ENCODE peak calls at places on chromosomes 16 and 17, in seven cellular contexts. N, Y, W, T, V, C and F are unnamed samples.

GRCh38 chr16:17235147-17235817 is 235.5 kb downstream of the XYLT1 start:
- DNase-seq in W (no peak), C (no peak), N (no peak), Y (no peak), V (no peak), T (no peak), F (no peak)

GRCh38 chr16:6335072-6335471 is 997.6 kb upstream of the RBFOX1 start:
- DNase-seq in C (no peak), T (no peak), N (no peak), W (peak; percentile 58), Y (no peak), V (peak; percentile 4), F (no peak)

GRCh38 chr17:77609553-77610517 is 348.7 kb upstream of the TNRC6C start:
- DNase-seq in C (peak; percentile 49), Y (peak; percentile 87), V (no peak), W (no peak), T (no peak), N (no peak), F (peak; percentile 20)

GRCh38 chr17:78058001-78058400 is 70.6 kb downstream of the TMC6 start:
- DNase-seq in V (no peak), W (no peak), Y (no peak), N (no peak), C (no peak), T (no peak), F (no peak)

GRCh38 chr17:60554377-60554788 is 28.3 kb upstream of the APPBP2 start:
- DNase-seq in Y (no peak), V (no peak), N (no peak), W (peak; percentile 56), T (no peak), C (no peak), F (no peak)

GRCh38 chr17:37494971-37495370 is 5.3 kb downstream of the DUSP14 start:
- DNase-seq in N (no peak), T (no peak), Y (no peak), C (no peak), V (no peak), W (no peak), F (no peak)

GRCh38 chr16:68396481-68396880 is 51.8 kb downstream of the SMPD3 start:
- DNase-seq in C (no peak), V (peak; percentile 32), Y (no peak), T (peak; percentile 44), W (peak; percentile 53), N (no peak), F (peak; percentile 69)

GRCh38 chr17:7814969-7815368 is 19.0 kb upstream of the KDM6B start:
- DNase-seq in W (no peak), Y (no peak), C (no peak), T (no peak), V (no peak), N (no peak), F (no peak)

GRCh38 chr16:52114414-52114813 is 432.5 kb downstream of the TOX3 start:
- DNase-seq in C (no peak), Y (no peak), T (no peak), N (no peak), W (no peak), V (no peak), F (no peak)

GRCh38 chr16:83530293-83530692 is 277.5 kb upstream of the HSBP1 start:
- DNase-seq in V (no peak), Y (no peak), T (no peak), W (no peak), C (no peak), N (no peak), F (no peak)

GRCh38 chr17:6177941-6178694 is 107.9 kb downstream of the WSCD1 start:
- DNase-seq in T (no peak), W (no peak), Y (peak; percentile 68), V (no peak), C (no peak), N (no peak), F (no peak)

GRCh38 chr16:71421911-71422310 is 19.9 kb downstream of the TLE7 start:
- DNase-seq in W (no peak), V (peak; percentile 51), N (no peak), Y (no peak), C (no peak), T (peak; percentile 26), F (peak; percentile 27)

GRCh38 chr16:48101069-48101674 is 54.6 kb downstream of the ABCC12 start:
- DNase-seq in T (no peak), W (no peak), N (no peak), V (no peak), C (no peak), Y (no peak), F (no peak)

GRCh38 chr16:67549240-67549639 is 13.1 kb upstream of the CTCF start:
- DNase-seq in Y (no peak), N (no peak), W (no peak), V (no peak), T (no peak), C (no peak), F (no peak)

GRCh38 chr16:66223176-66223780 is 143.2 kb upstream of the CDH5 start:
- DNase-seq in C (no peak), Y (peak; percentile 64), V (no peak), W (no peak), T (no peak), N (peak; percentile 42), F (no peak)

GRCh38 chr17:30391534-30391933 is 12.8 kb downstream of the CPD start:
- DNase-seq in C (no peak), T (no peak), Y (no peak), N (no peak), W (no peak), V (no peak), F (no peak)

GRCh38 chr17:49393491-49394255 is 21.0 kb downstream of the PHB1 start:
- DNase-seq in V (no peak), C (no peak), Y (no peak), N (no peak), T (no peak), W (no peak), F (no peak)

GRCh38 chr17:52143536-52143935 is 15.0 kb downstream of the CA10 start:
- DNase-seq in Y (no peak), W (no peak), N (no peak), T (no peak), C (no peak), V (no peak), F (no peak)

GRCh38 chr16:79997257-79997656 is 396.7 kb upstream of the MAF start:
- DNase-seq in T (no peak), W (peak; percentile 43), V (no peak), Y (no peak), N (no peak), C (no peak), F (no peak)

GRCh38 chr16:81005644-81006471 is 827 bp downstream of the CMC2 start:
- DNase-seq in C (no peak), V (no peak), Y (peak; percentile 95), T (peak; percentile 21), N (no peak), W (peak; percentile 75), F (peak; percentile 85)

DNA sequence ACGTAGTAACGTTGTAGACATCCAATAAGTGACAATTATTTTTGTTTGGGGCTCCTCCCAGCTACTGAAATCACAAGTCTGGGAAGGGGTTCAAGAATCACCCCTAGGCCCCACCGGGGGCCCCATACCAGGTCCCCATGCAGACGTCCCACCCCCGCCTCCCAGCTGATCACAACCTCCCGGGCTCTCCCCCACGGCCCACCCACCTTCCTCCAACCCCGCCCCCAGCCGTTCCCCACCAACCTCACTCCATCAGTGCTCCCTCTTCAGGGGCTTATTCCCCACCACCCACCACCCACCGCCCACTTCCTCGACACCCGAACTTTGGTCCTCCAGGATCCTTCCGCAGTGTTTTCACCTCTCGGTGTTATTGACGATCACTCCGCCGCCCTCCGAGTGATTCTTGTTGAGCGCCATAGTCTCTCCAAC is 240 bp downstream of the WBP2 start:
- DNase-seq in T (no peak), Y (no peak), C (no peak), V (peak; percentile 58), N (peak; percentile 56), W (no peak), F (no peak)
- TF ChIP-seq POLR2A in T (no peak), Y (peak; percentile 85), C (no peak), V (peak; percentile 39), N (no peak), W (no peak), F (no peak)

GRCh38 chr16:74094962-74095361 is 201.7 kb upstream of the PSMD7 start:
- DNase-seq in N (no peak), Y (no peak), C (no peak), T (no peak), V (no peak), W (no peak), F (no peak)

GRCh38 chr16:74092336-74092735 is 204.3 kb upstream of the PSMD7 start:
- DNase-seq in T (no peak), V (no peak), N (no peak), C (no peak), W (no peak), Y (no peak), F (no peak)

GRCh38 chr16:74099530-74099929 is 197.1 kb upstream of the PSMD7 start:
- DNase-seq in T (no peak), V (no peak), C (no peak), N (no peak), W (no peak), Y (no peak), F (no peak)

DNA sequence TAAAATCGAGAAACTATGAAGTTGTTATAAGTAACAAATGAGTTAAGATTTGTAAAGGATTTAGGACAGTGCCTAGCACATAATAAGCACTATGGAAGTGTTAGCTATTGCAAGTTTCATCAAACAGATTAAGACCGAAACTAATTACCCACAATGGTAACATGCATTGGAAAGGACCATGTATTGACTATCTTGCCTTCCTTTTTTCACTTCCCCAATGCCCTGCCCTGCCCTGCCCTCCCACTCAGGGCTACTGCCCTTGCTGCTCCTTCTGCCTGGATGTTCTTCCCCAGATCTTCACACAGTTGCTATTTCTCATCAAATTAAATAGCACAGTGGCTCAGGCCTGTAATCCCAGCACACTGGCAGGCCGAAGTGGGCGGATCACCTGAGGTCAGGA is 202.1 kb upstream of the PSMD7 start:
- DNase-seq in C (no peak), W (no peak), V (no peak), T (no peak), N (no peak), Y (no peak), F (no peak)
- TF ChIP-seq POLR2A in C (no peak), W (no peak), V (no peak), T (no peak), N (no peak), Y (no peak), F (no peak)

GRCh38 chr16:75296606-75297005 is 45.2 kb upstream of the BCAR1 start:
- DNase-seq in N (peak; percentile 83), T (no peak), Y (no peak), W (peak; percentile 90), C (no peak), V (no peak), F (no peak)
- TF ChIP-seq POLR2A in N (no peak), T (no peak), Y (no peak), W (no peak), C (no peak), V (no peak), F (no peak)

DNA sequence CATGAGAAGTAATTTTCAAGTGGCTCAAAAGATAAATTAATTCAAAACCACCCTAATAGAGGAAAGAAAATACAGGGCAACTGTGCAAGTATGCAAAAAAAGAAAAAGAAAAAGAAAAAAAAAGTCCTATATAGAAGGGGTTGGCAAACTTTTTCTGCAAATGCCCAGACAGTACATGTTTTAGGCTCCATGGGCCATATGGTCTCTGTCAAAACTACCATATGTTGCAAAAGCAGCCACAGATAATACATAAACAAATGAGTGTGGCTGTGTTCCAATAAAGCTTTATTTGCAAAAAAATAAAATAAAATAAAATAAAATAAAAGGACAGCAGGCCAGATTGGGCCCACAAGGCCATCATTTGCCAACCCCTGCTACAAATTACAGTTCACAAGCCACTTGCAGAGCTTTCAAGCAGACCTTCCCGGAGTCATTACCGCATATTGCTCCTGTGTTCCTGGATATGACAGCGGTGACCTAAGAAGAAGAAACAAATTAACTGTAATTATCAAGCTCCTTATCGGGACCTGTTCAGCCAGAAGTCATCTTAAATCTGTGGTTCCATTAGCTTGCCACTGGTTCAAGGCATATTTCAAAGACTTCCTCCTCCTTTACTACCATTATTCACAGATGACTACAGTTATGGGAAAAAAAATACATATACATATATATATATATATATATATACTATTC is 15.9 kb downstream of the ZC3H7A start:
- DNase-seq in V (no peak), C (no peak), N (no peak), T (no peak), Y (no peak), W (no peak), F (no peak)
- TF ChIP-seq POLR2A in V (no peak), C (no peak), N (no peak), T (no peak), Y (no peak), W (no peak), F (no peak)